ENCODE peak calls at places on chromosomes 1 and 21, in seven cellular contexts. X is astrocyte of the spinal cord, R is body of pancreas, G is fibroblast of mammary gland, L is left lung, M is hepatocyte, C is uterus. Q is an unnamed sample.

GRCh38 chr1:44270666-44271628 is 57.7 kb downstream of the DMAP1 start:
- DNase-seq in L (no peak), R (no peak), G (peak), X (no peak), M (peak), C (no peak), Q (no peak)

GRCh38 chr1:204404629-204405028 is 7.0 kb downstream of the PPP1R15B start:
- DNase-seq in M (no peak), C (no peak), L (no peak), G (no peak), R (no peak), X (no peak), Q (no peak)

GRCh38 chr1:94806451-94806861 is 13.7 kb upstream of the SLC44A3 start:
- DNase-seq in C (no peak), L (no peak), M (peak), X (no peak), R (no peak), G (peak), Q (peak)

GRCh38 chr1:110134050-110134595 is 16.2 kb upstream of the SLC6A17 start:
- DNase-seq in L (no peak), C (no peak), M (no peak), G (no peak), X (peak), R (no peak), Q (no peak)

GRCh38 chr1:207345644-207346561 is 24.4 kb downstream of the CD55 start:
- DNase-seq in L (no peak), R (no peak), M (no peak), C (no peak), X (no peak), G (no peak), Q (no peak)

GRCh38 chr1:210647406-210648333 is 319.0 kb downstream of the HHAT start:
- DNase-seq in M (no peak), G (peak), C (no peak), R (no peak), X (peak), L (no peak), Q (peak)

GRCh38 chr1:107787299-107787698 is 177.7 kb downstream of the VAV3 start:
- DNase-seq in X (no peak), C (no peak), M (no peak), G (peak), R (no peak), L (no peak), Q (peak)

GRCh38 chr1:185483647-185484450 is 166.8 kb upstream of the IVNS1ABP start:
- DNase-seq in X (peak), M (peak), R (peak), G (peak), C (no peak), L (no peak), Q (peak)

GRCh38 chr1:15915991-15916390 is 59.9 kb downstream of the ZBTB17 start:
- DNase-seq in G (peak), C (no peak), R (no peak), L (no peak), M (no peak), X (peak), Q (peak)

GRCh38 chr1:91997607-91998195 is 32.1 kb upstream of the EPHX4 start:
- DNase-seq in R (peak), C (no peak), M (peak), X (peak), G (peak), L (no peak), Q (peak)

GRCh38 chr1:109763646-109764415 is at the start of gene EPS8L3:
- DNase-seq in X (no peak), L (peak), G (no peak), M (peak), R (peak), C (peak), Q (no peak)

GRCh38 chr1:161085165-161085564 is 4.2 kb downstream of the NECTIN4 start:
- DNase-seq in M (no peak), R (no peak), X (peak), G (peak), L (no peak), C (no peak), Q (peak)

GRCh38 chr1:234532511-234532922 is 53.5 kb upstream of the TARBP1 start:
- DNase-seq in R (peak), X (no peak), G (peak), M (no peak), L (peak), C (peak), Q (no peak)

GRCh38 chr1:1019122-1019999 is 559 bp upstream of the AGRN start:
- DNase-seq in L (peak), M (peak), X (peak), R (peak), C (peak), G (peak), Q (peak)

GRCh38 chr1:187270256-187270655 is 441.5 kb downstream of the PLA2G4A start:
- DNase-seq in C (no peak), G (no peak), M (no peak), L (no peak), R (no peak), X (no peak), Q (no peak)

GRCh38 chr1:221637641-221638041 is 104.2 kb downstream of the DUSP10 start:
- DNase-seq in G (peak), L (no peak), X (peak), R (no peak), C (no peak), M (no peak), Q (peak)

GRCh38 chr1:233796146-233796798 is 108.2 kb upstream of the SLC35F3 start:
- DNase-seq in G (no peak), L (no peak), C (no peak), X (no peak), M (no peak), R (no peak), Q (no peak)

GRCh38 chr1:185693654-185694053 is 40.5 kb upstream of the HMCN1 start:
- DNase-seq in X (no peak), G (no peak), M (no peak), L (no peak), R (no peak), C (no peak), Q (no peak)

GRCh38 chr1:222627232-222627631 is 9.3 kb downstream of the MIA3 start:
- DNase-seq in M (no peak), C (no peak), L (no peak), G (peak), R (no peak), X (peak), Q (peak)

GRCh38 chr1:19514391-19514831 is 29.1 kb upstream of the CAPZB start:
- DNase-seq in M (no peak), G (peak), C (no peak), R (peak), X (peak), L (no peak), Q (peak)

GRCh38 chr1:20610950-20611349 is 22.1 kb downstream of the CDA start:
- DNase-seq in G (no peak), M (no peak), X (no peak), C (no peak), L (no peak), R (no peak), Q (no peak)

GRCh38 chr1:117679868-117680267 is 74.0 kb downstream of the TENT5C start:
- DNase-seq in M (no peak), C (no peak), G (no peak), X (no peak), L (no peak), R (no peak), Q (no peak)

GRCh38 chr21:26881504-26882228 is 36.5 kb upstream of the ADAMTS1 start:
- DNase-seq in C (no peak), G (peak), L (no peak), R (no peak), X (peak), M (no peak), Q (peak)

GRCh38 chr1:40399984-40400704 is 26.6 kb downstream of the SMAP2 start:
- DNase-seq in X (no peak), C (no peak), R (no peak), M (no peak), L (no peak), G (no peak), Q (no peak)

GRCh38 chr1:186568221-186568620 is 107.3 kb upstream of the PDC start:
- DNase-seq in L (no peak), M (no peak), C (no peak), X (no peak), G (no peak), R (no peak), Q (no peak)

GRCh38 chr1:99176753-99177152 is 87.5 kb upstream of the PLPPR4 start:
- DNase-seq in M (no peak), G (peak), L (no peak), C (no peak), X (no peak), R (no peak), Q (peak)

DNA sequence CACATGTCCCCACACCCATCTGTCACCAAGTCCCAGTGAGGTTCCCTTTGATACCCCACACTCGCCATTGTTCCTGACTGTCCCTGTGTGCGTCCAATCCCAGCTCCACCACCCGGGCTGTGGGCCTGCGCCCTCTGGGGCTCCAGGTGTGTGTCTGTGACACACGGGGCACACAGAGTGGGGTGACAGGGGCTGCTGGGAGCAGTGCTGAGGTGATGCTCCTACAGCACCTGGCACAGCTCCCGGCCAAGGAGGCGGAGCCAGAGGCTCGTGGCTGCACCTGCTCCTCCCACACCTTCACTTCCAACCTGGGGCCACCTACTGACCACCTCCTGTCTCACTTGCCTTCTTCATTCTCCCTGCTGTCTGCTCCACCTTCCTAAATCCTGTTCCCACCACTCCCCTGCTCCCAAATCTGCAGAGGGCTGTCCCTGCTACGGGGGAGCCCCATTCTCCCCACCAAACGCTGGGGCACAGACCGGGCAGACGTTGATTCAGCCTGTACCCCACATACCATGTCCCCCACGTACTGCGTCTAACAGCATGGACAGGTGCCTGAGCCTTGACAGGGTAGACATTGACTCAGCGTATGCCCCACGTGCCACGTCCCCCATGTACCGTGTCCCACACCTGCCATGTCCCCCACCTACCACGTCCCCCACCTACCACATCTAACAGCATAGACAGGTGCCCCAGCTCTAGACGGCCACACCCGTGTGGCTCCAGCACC is 16.4 kb downstream of the WDR4 start:
- DNase-seq in R (no peak), X (no peak), L (no peak), G (no peak), M (peak), C (no peak), Q (no peak)
- TF ChIP-seq CTCF in R (no peak), X (no peak), L (no peak), G (no peak), M (no peak), C (no peak), Q (no peak)

GRCh38 chr1:201481004-201481380 is 12.0 kb upstream of the PHLDA3 start:
- DNase-seq in C (no peak), M (no peak), X (no peak), L (no peak), R (no peak), G (no peak), Q (no peak)
- TF ChIP-seq CTCF in C (no peak), M (no peak), X (no peak), L (no peak), R (no peak), G (no peak), Q (no peak)

GRCh38 chr1:88683848-88684481 is at the start of gene PKN2:
- DNase-seq in G (peak), M (peak), R (peak), X (peak), C (peak), L (peak), Q (peak)
- TF ChIP-seq CTCF in G (no peak), M (peak), R (peak), X (no peak), C (peak), L (no peak), Q (peak)

DNA sequence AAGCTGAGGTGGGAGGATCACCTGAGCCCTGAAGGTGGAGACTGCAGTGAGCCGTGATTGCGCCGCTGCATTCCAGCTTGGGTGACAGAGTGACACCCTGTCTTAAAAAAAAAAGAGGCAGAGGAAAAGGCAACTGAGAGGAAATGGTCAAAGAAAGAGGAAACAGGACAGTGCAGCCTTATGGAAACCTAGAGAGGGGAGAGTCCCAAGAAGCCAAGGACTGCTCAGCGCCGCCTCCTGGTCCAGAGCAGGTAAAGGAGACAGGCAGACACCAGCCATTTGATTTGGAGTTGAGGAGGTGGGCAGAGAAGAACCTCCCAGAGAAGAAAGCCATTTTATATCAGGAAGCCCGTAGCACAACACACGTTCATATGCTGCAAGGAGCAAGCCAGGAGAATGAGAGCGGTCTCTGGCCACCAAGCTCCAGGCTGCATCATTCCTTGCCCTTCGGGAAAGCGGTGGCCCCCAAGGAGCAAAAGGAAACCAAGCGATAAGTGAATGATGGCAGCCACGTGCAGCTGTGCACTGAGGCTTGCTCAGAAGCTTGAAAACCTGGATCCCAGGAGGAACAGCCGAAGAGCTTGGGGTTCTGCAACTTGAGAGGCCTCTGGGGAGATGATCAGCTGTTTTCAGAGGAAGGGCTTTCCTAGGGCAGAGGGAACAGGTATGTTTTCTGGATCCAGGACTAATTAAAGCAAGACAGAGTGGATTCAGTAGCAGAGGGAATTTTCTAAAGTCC is 33.7 kb downstream of the LRRC42 start:
- DNase-seq in L (no peak), M (no peak), R (no peak), G (no peak), X (no peak), C (no peak), Q (no peak)
- TF ChIP-seq CTCF in L (no peak), M (no peak), R (no peak), G (no peak), X (no peak), C (no peak), Q (no peak)

GRCh38 chr1:156338180-156338973 is at the start of the genes CCT3 and TSACC:
- DNase-seq in X (peak), M (peak), R (peak), G (peak), L (peak), C (peak), Q (peak)

GRCh38 chr1:156344409-156344808 is 6.1 kb downstream of the TSACC start:
- DNase-seq in L (no peak), X (no peak), G (no peak), R (no peak), M (no peak), C (no peak), Q (no peak)

GRCh38 chr1:156337888-156338179 is 258 bp downstream of the CCT3 start:
- DNase-seq in G (no peak), M (no peak), L (no peak), X (no peak), R (no peak), C (no peak), Q (no peak)

GRCh38 chr1:156346636-156347035 is 8.3 kb downstream of the TSACC start:
- DNase-seq in X (no peak), R (no peak), L (no peak), C (no peak), M (no peak), G (peak), Q (no peak)

DNA sequence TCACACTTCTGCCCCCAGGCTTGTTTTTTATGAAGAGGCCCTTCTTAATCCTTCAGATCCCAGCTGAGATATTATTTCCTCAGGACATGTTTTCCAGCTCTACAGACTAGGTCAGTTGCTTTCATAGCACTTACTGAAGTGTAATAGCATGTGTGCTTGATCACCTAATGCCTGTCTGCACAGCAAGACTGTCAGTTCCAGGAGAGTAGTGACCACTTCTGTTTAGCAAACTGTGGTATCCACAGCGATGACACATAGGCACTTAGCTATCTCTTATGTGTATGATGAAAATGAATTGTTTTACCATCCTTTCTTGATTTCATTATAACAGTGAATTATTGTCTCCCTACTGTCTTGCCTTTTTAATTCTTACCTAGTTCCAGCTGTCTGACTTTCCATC is 4.2 kb downstream of the TSACC start:
- DNase-seq in L (no peak), M (no peak), X (no peak), G (peak), C (no peak), R (no peak), Q (no peak)
- TF ChIP-seq CTCF in L (no peak), M (no peak), X (no peak), G (no peak), C (no peak), R (no peak), Q (no peak)

GRCh38 chr21:36429672-36430546 is 44.7 kb downstream of the CHAF1B start:
- DNase-seq in L (peak), M (peak), C (peak), G (peak), X (peak), R (peak), Q (peak)
- TF ChIP-seq CTCF in L (no peak), M (no peak), C (no peak), G (no peak), X (no peak), R (no peak), Q (peak)

GRCh38 chr1:163170975-163171676 is 31.6 kb downstream of the RGS5 start:
- DNase-seq in L (no peak), R (no peak), X (peak), C (no peak), M (no peak), G (peak), Q (peak)
- TF ChIP-seq CTCF in L (peak), R (no peak), X (peak), C (no peak), M (peak), G (peak), Q (peak)

GRCh38 chr1:220375715-220376114 is 103.5 kb upstream of the RAB3GAP2 start:
- DNase-seq in M (no peak), X (no peak), C (no peak), G (no peak), L (no peak), R (no peak), Q (no peak)
- TF ChIP-seq CTCF in M (no peak), X (no peak), C (no peak), G (no peak), L (no peak), R (no peak), Q (no peak)

GRCh38 chr1:216739771-216740170 is 16.5 kb upstream of the ESRRG start:
- DNase-seq in L (no peak), M (no peak), G (no peak), C (no peak), X (no peak), R (no peak), Q (no peak)

GRCh38 chr1:216740334-216740733 is 17.1 kb upstream of the ESRRG start:
- DNase-seq in L (no peak), X (no peak), C (no peak), M (no peak), R (no peak), G (no peak), Q (no peak)

GRCh38 chr1:216742625-216743024 is 19.4 kb upstream of the ESRRG start:
- DNase-seq in C (no peak), X (peak), M (no peak), L (no peak), G (peak), R (no peak), Q (peak)
- TF ChIP-seq CTCF in C (no peak), X (peak), M (peak), L (no peak), G (peak), R (peak), Q (peak)

Q was measured in choroid plexus epithelial cell.